ENCODE peak calls at places on chromosome 15, in five cellular contexts. Z, N, S, X and R are unnamed samples.

GRCh38 chr15:83312046-83312445 is 27.6 kb upstream of the BNC1 start:
- DNase-seq in Z (no peak), N (no peak), S (no peak), X (no peak), R (no peak)

GRCh38 chr15:99703603-99704443 is 29.4 kb downstream of the LYSMD4 start:
- DNase-seq in Z (no peak), N (peak; percentile 62), S (no peak), X (no peak), R (peak; percentile 69)

GRCh38 chr15:74843891-74844299 is 939 bp upstream of the ULK3 start:
- DNase-seq in Z (no peak), N (no peak), S (no peak), X (no peak), R (no peak)

GRCh38 chr15:75945953-75946352 is 42.3 kb downstream of the FBXO22 start:
- DNase-seq in Z (no peak), N (no peak), S (no peak), X (no peak), R (no peak)

GRCh38 chr15:39511000-39511914 is 69.6 kb upstream of the THBS1 start:
- DNase-seq in Z (no peak), N (no peak), S (no peak), X (no peak), R (peak; percentile 8)

GRCh38 chr15:85706779-85707518 is 87.8 kb downstream of the KLHL25 start:
- DNase-seq in Z (no peak), N (no peak), S (no peak), X (peak; percentile 90), R (no peak)

GRCh38 chr15:68252925-68253534 is 23.5 kb upstream of the CLN6 start:
- DNase-seq in Z (no peak), N (peak; percentile 72), S (peak; percentile 48), X (peak; percentile 26), R (peak; percentile 62)

GRCh38 chr15:58552505-58553364 is 120.9 kb downstream of the LIPC start:
- DNase-seq in Z (no peak), N (no peak), S (no peak), X (no peak), R (no peak)

GRCh38 chr15:94057305-94057704 is 174.1 kb upstream of the MCTP2 start:
- DNase-seq in Z (no peak), N (no peak), S (no peak), X (no peak), R (no peak)

GRCh38 chr15:90955911-90956310 is 1.2 kb downstream of the RCCD1 start:
- DNase-seq in Z (no peak), N (peak; percentile 35), S (no peak), X (no peak), R (no peak)

GRCh38 chr15:95247068-95247984 is 1016.0 kb downstream of the MCTP2 start:
- DNase-seq in Z (no peak), N (peak; percentile 4), S (no peak), X (no peak), R (peak; percentile 12)

GRCh38 chr15:101439285-101439919 is 50.1 kb downstream of the PCSK6 start:
- DNase-seq in Z (no peak), N (peak; percentile 99), S (no peak), X (no peak), R (no peak)

GRCh38 chr15:92617197-92618037 is 38.2 kb downstream of the FAM174B start:
- DNase-seq in Z (no peak), N (peak; percentile 82), S (no peak), X (no peak), R (no peak)

GRCh38 chr15:69288531-69289311 is 10.0 kb upstream of the PAQR5 start:
- DNase-seq in Z (no peak), N (no peak), S (no peak), X (no peak), R (no peak)

GRCh38 chr15:99322643-99323405 is 71.5 kb downstream of the LRRC28 start:
- DNase-seq in Z (no peak), N (peak; percentile 53), S (no peak), X (no peak), R (no peak)

GRCh38 chr15:60000824-60001641 is 3.1 kb upstream of the FOXB1 start:
- DNase-seq in Z (no peak), N (no peak), S (no peak), X (no peak), R (no peak)

GRCh38 chr15:22839046-22839705 is 710 bp downstream of the NIPA2 start:
- DNase-seq in Z (no peak), N (no peak), S (no peak), X (no peak), R (no peak)

GRCh38 chr15:25170113-25170731 is 215.4 kb downstream of the SNRPN start:
- DNase-seq in Z (no peak), N (no peak), S (no peak), X (no peak), R (no peak)
- TF ChIP-seq SUZ12 in Z (no peak), N (no peak), S (no peak), X (no peak), R (no peak)

GRCh38 chr15:70627322-70627721 is 136.0 kb downstream of the UACA start:
- DNase-seq in Z (no peak), N (no peak), S (no peak), X (no peak), R (no peak)

GRCh38 chr15:70625438-70625837 is 137.9 kb downstream of the UACA start:
- DNase-seq in Z (no peak), N (no peak), S (no peak), X (no peak), R (no peak)

GRCh38 chr15:70627734-70628541 is 135.4 kb downstream of the UACA start:
- DNase-seq in Z (no peak), N (no peak), S (no peak), X (no peak), R (no peak)

GRCh38 chr15:70629735-70630273 is 133.6 kb downstream of the UACA start:
- DNase-seq in Z (no peak), N (no peak), S (no peak), X (no peak), R (no peak)

DNA sequence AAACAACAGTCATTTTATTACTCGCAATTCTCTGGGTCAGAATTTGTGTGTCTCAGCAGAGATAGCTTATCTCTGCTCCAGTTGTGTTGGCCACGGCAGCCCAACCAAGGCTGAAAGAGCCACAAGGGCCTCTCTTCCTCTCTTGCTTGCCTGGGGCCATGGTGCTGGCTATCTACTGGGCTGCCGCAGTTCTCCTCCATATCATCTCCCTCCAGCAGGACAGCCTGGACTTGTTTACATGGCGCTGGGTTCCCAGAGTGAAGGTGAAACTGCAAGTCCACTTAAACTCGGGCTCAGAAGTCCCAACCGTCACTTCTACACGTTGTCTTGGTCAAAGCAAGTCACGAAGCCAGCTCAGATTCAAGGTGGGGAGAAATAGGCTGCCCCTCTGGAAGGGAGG is 134.8 kb downstream of the UACA start:
- DNase-seq in Z (no peak), N (no peak), S (no peak), X (no peak), R (no peak)
- TF ChIP-seq SUZ12 in Z (no peak), N (no peak), S (no peak), X (no peak), R (no peak)

DNA sequence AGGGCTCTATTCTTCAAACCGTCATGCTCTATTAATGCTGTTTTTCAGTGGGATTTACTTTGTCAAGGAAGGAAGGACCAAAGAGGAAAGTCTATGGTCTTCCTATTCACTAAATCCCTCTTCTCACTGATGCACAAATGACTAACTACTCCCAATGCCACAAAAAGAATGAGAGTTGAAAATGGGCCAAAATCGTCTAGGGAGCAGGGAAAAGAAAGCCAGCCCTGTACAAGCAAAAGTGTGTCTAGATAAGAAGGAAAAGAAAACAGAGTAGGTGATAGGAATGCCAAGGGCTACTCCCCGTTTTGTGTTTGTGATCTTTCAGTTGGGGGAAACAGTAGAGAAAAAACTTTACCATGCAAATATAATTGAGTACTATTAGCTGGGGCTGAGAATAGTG is 97.2 kb upstream of the TMCO5A start:
- DNase-seq in Z (no peak), N (no peak), S (no peak), X (no peak), R (no peak)
- TF ChIP-seq SUZ12 in Z (no peak), N (no peak), S (no peak), X (no peak), R (no peak)

GRCh38 chr15:78850926-78851600 is 21.6 kb upstream of the MORF4L1 start:
- DNase-seq in Z (no peak), N (peak; percentile 62), S (no peak), X (no peak), R (no peak)

GRCh38 chr15:78854973-78855372 is 17.7 kb upstream of the MORF4L1 start:
- DNase-seq in Z (no peak), N (no peak), S (no peak), X (no peak), R (no peak)

GRCh38 chr15:78853500-78853899 is 19.2 kb upstream of the MORF4L1 start:
- DNase-seq in Z (no peak), N (no peak), S (no peak), X (no peak), R (no peak)

GRCh38 chr15:78859971-78860733 is 12.5 kb upstream of the MORF4L1 start:
- DNase-seq in Z (peak; percentile 87), N (peak; percentile 74), S (peak; percentile 81), X (peak; percentile 44), R (peak; percentile 79)

GRCh38 chr15:78855746-78856145 is 16.9 kb upstream of the MORF4L1 start:
- DNase-seq in Z (no peak), N (no peak), S (no peak), X (no peak), R (no peak)
- TF ChIP-seq SUZ12 in Z (no peak), N (no peak), S (no peak), X (no peak), R (no peak)

GRCh38 chr15:67049351-67050044 is 15.9 kb upstream of the SMAD3 start:
- DNase-seq in Z (no peak), N (peak; percentile 82), S (no peak), X (no peak), R (no peak)
- TF ChIP-seq SUZ12 in Z (no peak), N (no peak), S (no peak), X (no peak), R (no peak)

DNA sequence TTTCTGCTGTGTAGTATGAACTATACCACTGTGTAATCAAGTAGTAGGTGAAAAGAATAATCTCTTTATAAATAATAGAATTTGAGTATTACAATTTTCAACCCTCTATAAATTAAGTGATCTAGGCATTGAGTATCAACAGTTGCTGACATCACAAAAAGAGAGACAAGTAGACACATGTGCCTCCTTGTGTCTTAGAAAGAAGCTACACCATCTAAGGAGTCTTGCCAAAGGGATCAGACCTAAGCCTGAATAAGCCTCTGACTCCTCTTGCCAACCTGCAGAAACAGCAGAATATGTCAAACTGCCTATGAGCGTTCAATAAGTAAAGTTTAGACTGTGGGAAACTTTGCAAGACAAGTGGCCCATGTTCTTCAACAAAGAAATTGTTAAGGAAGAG is 5.8 kb upstream of the MTMR10 start:
- DNase-seq in Z (no peak), N (no peak), S (no peak), X (no peak), R (no peak)
- TF ChIP-seq SUZ12 in Z (no peak), N (no peak), S (no peak), X (no peak), R (no peak)

DNA sequence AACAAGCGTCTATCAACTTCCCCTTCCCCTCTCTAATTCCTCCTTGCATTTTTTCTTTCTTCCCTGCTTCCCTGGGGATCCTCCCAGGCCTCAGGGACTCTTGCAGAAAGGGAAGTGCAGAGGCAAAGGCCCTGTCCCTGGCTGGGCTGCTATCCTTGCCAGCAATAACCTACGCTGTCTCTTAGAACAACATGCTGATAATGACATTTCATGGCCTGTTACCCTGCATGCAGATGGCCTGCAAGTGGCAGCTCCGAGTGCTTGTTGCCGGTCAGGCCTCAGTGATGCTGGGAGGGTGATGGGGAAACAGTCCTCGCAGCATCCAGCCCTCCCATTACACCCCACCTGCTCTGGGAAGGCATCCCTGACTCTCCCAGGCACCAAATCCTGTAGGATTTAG is 167.6 kb downstream of the RAB11A start:
- DNase-seq in Z (no peak), N (no peak), S (no peak), X (no peak), R (no peak)
- TF ChIP-seq SUZ12 in Z (no peak), N (no peak), S (no peak), X (no peak), R (no peak)